ENCODE peak calls at places on chromosomes 13 and 19, in seven cellular contexts. H is prostate gland, N is adrenal gland, M is AG04450, O is IMR-90, E is ascending aorta, T is substantia nigra. Y is an unnamed sample.

GRCh38 chr19:35005256-35005977 is 5.3 kb downstream of the GRAMD1A start:
- DNase-seq in H (no peak), N (no peak), M (no peak), O (no peak), E (no peak), T (no peak), Y (no peak)

GRCh38 chr13:71358218-71358617 is 508.8 kb downstream of the DACH1 start:
- DNase-seq in H (no peak), N (no peak), M (no peak), O (no peak), E (no peak), T (no peak), Y (no peak)

GRCh38 chr13:39490136-39490535 is 112.9 kb downstream of the LHFPL6 start:
- DNase-seq in H (no peak), N (no peak), M (no peak), O (no peak), E (no peak), T (no peak), Y (peak)

GRCh38 chr13:73428137-73428536 is 369.3 kb downstream of the KLF5 start:
- DNase-seq in H (no peak), N (no peak), M (peak), O (peak), E (no peak), T (no peak), Y (peak)

GRCh38 chr19:40623403-40624239 is 22.5 kb downstream of the LTBP4 start:
- DNase-seq in H (no peak), N (no peak), M (no peak), O (peak), E (no peak), T (no peak), Y (peak)

GRCh38 chr19:40519352-40520322 is 52.8 kb downstream of the SPTBN4 start:
- DNase-seq in H (no peak), N (no peak), M (no peak), O (peak), E (no peak), T (no peak), Y (peak)

GRCh38 chr19:4524808-4525562 is 6.7 kb upstream of the PLIN4 start:
- DNase-seq in H (no peak), N (peak), M (no peak), O (no peak), E (no peak), T (no peak), Y (peak)

GRCh38 chr13:105929486-105929885 is 606.0 kb downstream of the EFNB2 start:
- DNase-seq in H (no peak), N (no peak), M (no peak), O (no peak), E (no peak), T (no peak), Y (peak)

GRCh38 chr13:74056829-74057564 is 77.2 kb downstream of the KLF12 start:
- DNase-seq in H (no peak), N (peak), M (no peak), O (no peak), E (no peak), T (no peak), Y (no peak)

GRCh38 chr19:18284710-18285430 is 3.4 kb upstream of the JUND start:
- DNase-seq in H (no peak), N (no peak), M (no peak), O (no peak), E (no peak), T (no peak), Y (no peak)

GRCh38 chr19:18282788-18283141 is 1.3 kb upstream of the JUND start:
- DNase-seq in H (no peak), N (no peak), M (no peak), O (no peak), E (no peak), T (no peak), Y (no peak)

GRCh38 chr19:18281082-18282020 is at the start of gene JUND:
- DNase-seq in H (peak), N (peak), M (peak), O (peak), E (peak), T (peak), Y (peak)

GRCh38 chr19:18282021-18282787 is 782 bp upstream of the JUND start:
- DNase-seq in H (peak), N (no peak), M (peak), O (no peak), E (no peak), T (peak), Y (no peak)

DNA sequence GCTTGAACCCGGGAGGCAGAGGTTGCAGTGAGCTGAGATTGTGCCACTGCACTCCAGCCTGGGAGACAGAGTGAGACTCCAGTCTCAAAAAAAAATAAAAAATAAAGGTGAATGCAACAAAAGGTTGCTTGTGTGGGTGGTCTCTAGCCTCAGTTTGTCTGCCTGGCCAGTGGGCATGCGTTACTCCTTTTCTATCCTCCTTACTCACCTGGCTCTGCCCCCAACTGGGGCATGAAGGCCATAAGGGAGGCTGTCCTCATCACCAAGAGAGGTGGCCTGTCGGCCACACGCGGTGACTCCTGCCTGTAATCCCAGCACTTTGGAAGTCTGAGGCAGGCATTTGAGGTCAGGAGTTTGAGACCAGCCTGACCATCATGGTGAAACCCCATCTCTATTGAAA is 1.9 kb upstream of the JUND start:
- DNase-seq in H (no peak), N (no peak), M (no peak), O (no peak), E (no peak), T (no peak), Y (no peak)
- H3K27ac ChIP-seq in H (peak), N (peak), M (no peak), O (no peak), E (peak), T (no peak), Y (no peak)

GRCh38 chr19:11155373-11156120 is at the start of gene SPC24:
- DNase-seq in H (peak), N (peak), M (peak), O (peak), E (peak), T (peak), Y (peak)
- H3K27ac ChIP-seq in H (peak), N (peak), M (peak), O (peak), E (peak), T (peak), Y (no peak)

GRCh38 chr13:108269601-108270328 is at the start of gene TNFSF13B:
- DNase-seq in H (no peak), N (peak), M (no peak), O (peak), E (no peak), T (no peak), Y (peak)
- H3K27ac ChIP-seq in H (no peak), N (peak), M (no peak), O (peak), E (peak), T (no peak), Y (no peak)

DNA sequence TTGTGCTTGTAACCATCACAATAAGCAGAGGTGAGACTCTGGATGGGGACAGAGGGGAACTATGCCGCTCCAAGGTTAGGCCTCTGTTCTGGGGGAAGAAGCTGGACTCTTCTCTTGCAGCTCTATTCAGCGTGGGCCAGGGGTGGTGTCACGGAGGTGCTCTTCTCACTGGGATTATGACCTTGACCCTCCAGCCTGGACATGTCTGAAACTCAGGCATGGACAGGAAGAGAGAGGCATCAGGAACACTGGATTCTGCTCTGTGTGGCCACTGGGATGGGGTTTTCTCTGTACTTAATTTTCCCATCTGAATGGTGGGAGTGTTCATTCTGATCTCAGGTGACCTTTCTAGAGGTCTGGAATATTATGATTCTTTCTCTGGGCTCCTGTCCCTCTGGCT is 7.6 kb downstream of the MEGF8 start:
- DNase-seq in H (no peak), N (no peak), M (no peak), O (no peak), E (no peak), T (no peak), Y (no peak)
- H3K27ac ChIP-seq in H (no peak), N (no peak), M (no peak), O (no peak), E (no peak), T (no peak), Y (no peak)

GRCh38 chr19:7177926-7178325 is 108.4 kb downstream of the ZNF557 start:
- DNase-seq in H (no peak), N (no peak), M (no peak), O (peak), E (no peak), T (no peak), Y (no peak)

GRCh38 chr19:7179917-7180306 is 110.4 kb downstream of the ZNF557 start:
- DNase-seq in H (no peak), N (no peak), M (no peak), O (no peak), E (no peak), T (no peak), Y (no peak)

GRCh38 chr19:7176792-7177191 is 107.3 kb downstream of the ZNF557 start:
- DNase-seq in H (no peak), N (no peak), M (no peak), O (no peak), E (no peak), T (no peak), Y (no peak)

GRCh38 chr19:7187605-7188339 is 106.4 kb downstream of the INSR start:
- DNase-seq in H (no peak), N (no peak), M (no peak), O (no peak), E (no peak), T (no peak), Y (no peak)

GRCh38 chr19:7182489-7182888 is 111.7 kb downstream of the INSR start:
- DNase-seq in H (no peak), N (no peak), M (no peak), O (no peak), E (no peak), T (no peak), Y (no peak)
- H3K27ac ChIP-seq in H (peak), N (peak), M (no peak), O (no peak), E (peak), T (no peak), Y (no peak)

GRCh38 chr13:98291658-98292057 is 114.6 kb upstream of the RNF113B start:
- DNase-seq in H (no peak), N (no peak), M (no peak), O (no peak), E (no peak), T (no peak), Y (no peak)

GRCh38 chr13:98293570-98294142 is 116.6 kb upstream of the RNF113B start:
- DNase-seq in H (no peak), N (no peak), M (no peak), O (peak), E (no peak), T (no peak), Y (peak)

GRCh38 chr13:98290261-98290660 is 113.2 kb upstream of the RNF113B start:
- DNase-seq in H (no peak), N (no peak), M (no peak), O (no peak), E (no peak), T (no peak), Y (no peak)

GRCh38 chr13:98295371-98295770 is 118.3 kb upstream of the RNF113B start:
- DNase-seq in H (no peak), N (no peak), M (no peak), O (peak), E (no peak), T (no peak), Y (no peak)

DNA sequence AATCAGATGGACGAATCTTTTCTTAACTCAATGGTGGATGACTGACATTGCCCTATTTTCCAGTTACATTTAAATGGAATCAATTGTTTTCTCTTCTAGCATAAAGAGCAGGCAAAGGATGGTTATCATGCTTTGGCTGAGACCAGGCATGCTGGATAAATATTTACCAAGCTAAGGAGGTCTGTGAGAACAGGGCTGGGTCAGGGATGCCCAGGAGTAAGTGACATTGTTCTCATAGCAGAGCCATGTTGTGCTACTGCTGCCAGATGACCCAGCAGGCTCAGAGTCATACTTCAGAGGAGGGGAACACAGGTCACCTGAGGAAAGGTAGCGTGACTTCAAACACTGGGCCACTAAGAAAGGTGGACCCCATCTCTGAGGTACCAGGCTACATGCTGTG is 116.0 kb upstream of the RNF113B start:
- DNase-seq in H (peak), N (no peak), M (no peak), O (no peak), E (no peak), T (no peak), Y (peak)
- H3K27ac ChIP-seq in H (no peak), N (peak), M (peak), O (peak), E (no peak), T (no peak), Y (no peak)